ENCODE peak calls at places on chromosome 11, in five cellular contexts. G, O, V, J and Q are unnamed samples.

GRCh38 chr11:111413849-111414248 is 34.8 kb upstream of the POU2AF1 start:
- DNase-seq in J (no peak), O (no peak), G (no peak), V (no peak), Q (no peak)

GRCh38 chr11:63099555-63099954 is 44.5 kb downstream of the SLC22A24 start:
- DNase-seq in O (no peak), G (peak; percentile 6), J (no peak), V (no peak), Q (no peak)

GRCh38 chr11:116232364-116232801 is 540.4 kb downstream of the BUD13 start:
- DNase-seq in V (no peak), G (no peak), J (no peak), O (no peak), Q (no peak)

GRCh38 chr11:93591247-93591898 is 48.2 kb upstream of the SMCO4 start:
- DNase-seq in O (no peak), G (peak; percentile 23), V (no peak), J (no peak), Q (no peak)

GRCh38 chr11:102293873-102294601 is 23.2 kb upstream of the BIRC3 start:
- DNase-seq in G (peak; percentile 79), V (no peak), O (no peak), J (no peak), Q (no peak)

GRCh38 chr11:2759228-2760195 is 59.7 kb upstream of the KCNQ1OT1 start:
- DNase-seq in O (no peak), J (no peak), V (peak; percentile 15), G (no peak), Q (no peak)

GRCh38 chr11:1546536-1547466 is 25.3 kb downstream of the DUSP8 start:
- DNase-seq in J (no peak), O (peak; percentile 40), G (peak; percentile 72), V (no peak), Q (no peak)

GRCh38 chr11:116136987-116137674 is 632.9 kb upstream of the CADM1 start:
- DNase-seq in G (no peak), V (no peak), O (no peak), J (no peak), Q (no peak)

GRCh38 chr11:103946793-103947565 is 89.5 kb upstream of the DDI1 start:
- DNase-seq in V (no peak), G (peak; percentile 42), O (no peak), J (no peak), Q (no peak)

GRCh38 chr11:132770802-132771545 is 761.3 kb downstream of the OPCML start:
- DNase-seq in G (no peak), O (peak; percentile 10), V (no peak), J (no peak), Q (no peak)

GRCh38 chr11:46930089-46930488 is 6.5 kb upstream of the CSTPP1 start:
- DNase-seq in G (peak; percentile 73), V (no peak), J (no peak), O (no peak), Q (peak; percentile 58)

GRCh38 chr11:76626266-76626665 is 44.3 kb downstream of the LRRC32 start:
- DNase-seq in V (no peak), O (no peak), G (no peak), J (no peak), Q (no peak)

GRCh38 chr11:69007978-69008381 is 5.1 kb downstream of the MRGPRF start:
- DNase-seq in O (no peak), V (peak; percentile 63), J (no peak), G (no peak), Q (no peak)

GRCh38 chr11:16088774-16089173 is 267.6 kb downstream of the SOX6 start:
- DNase-seq in J (no peak), V (no peak), O (no peak), G (no peak), Q (no peak)

GRCh38 chr11:132942611-132943324 is 589.5 kb downstream of the OPCML start:
- DNase-seq in O (no peak), V (no peak), J (no peak), G (no peak), Q (no peak)

GRCh38 chr11:6405837-6406236 is 13.1 kb downstream of the APBB1 start:
- DNase-seq in V (no peak), J (no peak), G (no peak), O (no peak), Q (no peak)

GRCh38 chr11:1480555-1481482 is 5.8 kb downstream of the MOB2 start:
- DNase-seq in V (peak; percentile 25), G (no peak), J (no peak), O (no peak), Q (no peak)

GRCh38 chr11:28924007-28924406 is 815.8 kb downstream of the METTL15 start:
- DNase-seq in G (peak; percentile 21), V (no peak), J (no peak), O (no peak), Q (no peak)

GRCh38 chr11:61637287-61637686 is 42.9 kb upstream of the DAGLA start:
- DNase-seq in V (no peak), J (no peak), G (no peak), O (no peak), Q (no peak)

GRCh38 chr11:73797457-73797856 is 9.8 kb downstream of the MRPL48 start:
- DNase-seq in V (no peak), O (no peak), J (no peak), G (no peak), Q (no peak)

GRCh38 chr11:58222730-58223129 is 6.0 kb downstream of the OR10Q1 start:
- DNase-seq in G (peak; percentile 56), J (no peak), O (no peak), V (no peak), Q (peak; percentile 59)

GRCh38 chr11:119094816-119095065 is 6.9 kb downstream of the DPAGT1 start:
- DNase-seq in J (no peak), V (peak; percentile 86), O (peak; percentile 79), G (peak; percentile 93), Q (peak; percentile 52)

GRCh38 chr11:86558219-86558618 is 114.2 kb downstream of the ME3 start:
- DNase-seq in G (peak; percentile 79), V (no peak), J (no peak), O (no peak), Q (no peak)
- H3K27ac ChIP-seq in G (peak overlapping the region; percentile 50), V (peak overlapping the region; percentile 13), J (no peak overlapping the region), O (peak overlapping the region; percentile 87), Q (peak overlapping the region; percentile 28)

DNA sequence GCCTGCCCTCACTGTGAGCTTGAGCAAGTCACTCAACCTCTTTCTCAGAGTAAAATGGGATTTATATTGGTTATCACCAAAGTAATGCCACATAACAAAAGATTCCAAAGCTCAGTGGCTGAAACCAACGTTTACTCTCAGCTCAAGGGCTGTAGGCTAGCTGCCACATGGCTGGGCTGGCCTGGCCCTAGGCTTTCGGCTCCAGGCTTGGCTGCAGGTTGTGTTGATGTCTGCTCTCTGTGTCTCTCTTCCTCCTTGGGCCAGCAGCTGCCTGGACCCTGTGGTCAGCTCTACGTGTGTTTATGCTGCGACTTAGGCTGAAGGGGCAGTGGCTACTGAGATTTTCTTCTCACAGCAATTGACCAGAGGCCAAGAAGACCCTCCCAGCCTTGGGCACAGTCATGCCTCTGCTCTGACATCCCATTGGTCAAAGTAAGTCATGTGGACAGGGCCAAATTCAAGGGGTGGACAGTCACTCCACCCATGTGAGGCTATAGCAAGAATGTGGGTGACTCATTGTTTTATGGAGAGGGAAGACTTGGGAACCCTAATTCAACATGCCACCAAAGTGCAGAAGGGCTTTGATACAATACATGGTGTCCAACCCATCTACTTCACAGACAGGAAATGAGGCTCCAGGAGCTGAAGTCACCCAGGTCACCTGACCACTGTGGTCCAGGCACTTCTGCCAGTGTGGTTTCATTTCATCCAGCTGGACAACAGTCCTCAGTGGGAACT is 90.6 kb downstream of the TSPAN18 start:
- DNase-seq in O (no peak), G (peak; percentile 48), J (no peak), V (no peak), Q (no peak)
- H3K27ac ChIP-seq in O (peak overlapping the region; percentile 25), G (no peak overlapping the region), J (no peak overlapping the region), V (no peak overlapping the region), Q (no peak overlapping the region)

GRCh38 chr11:66076561-66076960 is 6.5 kb downstream of the PACS1 start:
- DNase-seq in J (no peak), G (no peak), V (no peak), O (no peak), Q (no peak)

GRCh38 chr11:66080055-66080817 is 10.2 kb downstream of the PACS1 start:
- DNase-seq in G (peak; percentile 95), J (no peak), O (peak; percentile 22), V (no peak), Q (no peak)

GRCh38 chr11:66085071-66085470 is 15.0 kb downstream of the PACS1 start:
- DNase-seq in G (peak; percentile 50), O (no peak), V (no peak), J (no peak), Q (no peak)

GRCh38 chr11:66082936-66083698 is 13.0 kb downstream of the PACS1 start:
- DNase-seq in G (no peak), V (no peak), O (no peak), J (no peak), Q (no peak)

DNA sequence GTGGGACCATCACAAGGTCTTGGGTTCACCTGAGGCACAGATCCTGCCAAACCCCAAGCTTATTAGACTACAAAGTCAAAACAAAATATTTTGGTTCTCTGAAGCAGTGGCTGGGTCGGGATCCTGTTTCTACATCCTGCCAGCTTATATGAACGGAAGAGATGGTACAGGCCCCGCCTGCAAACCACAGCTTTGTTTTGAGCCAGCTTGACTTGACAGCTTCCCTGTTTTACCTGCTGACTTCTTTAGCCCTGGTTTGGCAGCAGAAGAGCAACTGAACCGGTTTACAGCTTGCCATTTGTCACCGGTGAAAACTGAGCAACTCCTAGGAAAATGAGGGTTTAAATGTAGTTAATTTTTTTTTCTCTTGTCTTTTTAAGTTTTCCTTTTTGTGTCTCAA is 11.4 kb downstream of the PACS1 start:
- DNase-seq in J (no peak), V (no peak), G (peak; percentile 29), O (peak; percentile 29), Q (peak; percentile 82)
- H3K27ac ChIP-seq in J (no peak overlapping the region), V (no peak overlapping the region), G (peak overlapping the region; percentile 73), O (no peak overlapping the region), Q (peak overlapping the region; percentile 71)

DNA sequence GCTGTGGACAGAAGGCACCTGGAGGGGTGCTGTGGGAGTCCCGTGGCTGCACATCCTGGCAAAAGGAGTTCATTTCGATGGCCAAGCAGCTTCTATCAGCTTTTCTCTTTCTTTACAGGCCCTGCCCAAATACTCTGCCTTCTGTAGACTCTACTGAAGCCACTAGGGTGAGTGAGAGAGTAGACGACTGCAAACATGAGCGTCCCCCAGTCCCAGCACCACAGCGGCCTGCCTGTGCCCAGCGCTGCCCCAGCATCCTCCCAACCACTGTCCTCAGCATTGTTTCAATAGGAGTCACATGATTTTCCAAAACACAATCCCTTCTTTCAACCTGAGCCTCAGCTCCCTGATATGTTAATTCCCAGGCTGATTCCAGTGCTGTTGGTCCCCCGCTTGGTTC is 110.0 kb downstream of the KIRREL3 start:
- DNase-seq in O (no peak), G (no peak), V (no peak), J (no peak), Q (no peak)
- H3K27ac ChIP-seq in O (no peak overlapping the region), G (no peak overlapping the region), V (no peak overlapping the region), J (no peak overlapping the region), Q (no peak overlapping the region)

DNA sequence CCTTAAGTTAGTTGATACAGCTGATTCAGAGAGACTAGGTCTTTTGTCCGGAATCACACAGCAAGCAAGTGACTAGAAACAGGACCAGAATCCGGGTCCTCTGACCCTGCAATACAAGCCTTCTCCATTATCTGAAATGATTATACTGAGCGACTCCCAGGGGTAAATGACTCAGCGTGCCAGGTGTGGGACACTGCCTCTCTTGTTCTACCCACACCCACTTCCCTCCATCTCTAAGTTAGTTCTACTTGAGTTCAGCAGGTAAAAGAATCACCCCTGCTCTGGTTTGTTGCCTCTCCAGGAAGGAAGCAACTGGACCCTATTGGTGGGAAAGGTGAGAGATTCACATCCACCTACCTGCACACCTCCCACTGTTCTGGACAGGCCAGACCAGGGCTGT is 156.9 kb downstream of the DBX1 start:
- DNase-seq in V (no peak), O (no peak), G (no peak), J (no peak), Q (no peak)
- H3K27ac ChIP-seq in V (no peak overlapping the region), O (no peak overlapping the region), G (no peak overlapping the region), J (no peak overlapping the region), Q (no peak overlapping the region)